ENCODE peak calls at places on chromosomes 5 and 9, in four cellular contexts. R is progenitor cell of endocrine pancreas, B is T-cell, X is GM10248. W is an unnamed sample.

GRCh38 chr5:155050384-155051019 is 36.9 kb downstream of the KIF4B start:
- DNase-seq in R (no peak), B (no peak), X (no peak), W (no peak)

GRCh38 chr9:87596862-87597261 is 99.2 kb downstream of the DAPK1 start:
- DNase-seq in R (no peak), B (no peak), X (no peak), W (peak)

GRCh38 chr5:138448481-138449398 is 9.9 kb downstream of the REEP2 start:
- DNase-seq in R (no peak), B (no peak), X (no peak), W (no peak)

GRCh38 chr9:5515261-5515650 is 4.9 kb downstream of the PDCD1LG2 start:
- DNase-seq in R (no peak), B (no peak), X (no peak), W (no peak)

GRCh38 chr5:140725799-140726471 is 25.7 kb downstream of the ZMAT2 start:
- DNase-seq in R (peak), B (peak), X (peak), W (peak)

GRCh38 chr5:60700347-60700815 is 415 bp upstream of the DEPDC1B start:
- DNase-seq in R (no peak), B (no peak), X (peak), W (peak)

GRCh38 chr9:134551176-134551575 is 90.4 kb upstream of the COL5A1 start:
- DNase-seq in R (no peak), B (no peak), X (no peak), W (no peak)

GRCh38 chr5:1012316-1012841 is 3.8 kb downstream of the NKD2 start:
- DNase-seq in R (no peak), B (no peak), X (no peak), W (no peak)

GRCh38 chr9:131657456-131657855 is 82.4 kb downstream of the RAPGEF1 start:
- DNase-seq in R (no peak), B (no peak), X (no peak), W (no peak)